ENCODE peak calls at places on chromosome X, in six cellular contexts. K is bronchial epithelial cell, J is choroid plexus epithelial cell, Y is foreskin fibroblast, M is brain microvascular endothelial cell, C is GM23338. E is an unnamed sample.

GRCh38 chrX:108177321-108177990 is 85.9 kb downstream of the ATG4A start:
- DNase-seq in K (no peak), C (peak; percentile 5), M (peak; percentile 16), Y (no peak), J (peak; percentile 33), E (peak; percentile 4)

GRCh38 chrX:71282514-71283408 is 674 bp upstream of the NONO start:
- DNase-seq in M (peak; percentile 56), C (peak; percentile 23), Y (no peak), K (peak; percentile 62), J (peak; percentile 56), E (peak; percentile 46)

GRCh38 chrX:111483876-111484275 is 27.6 kb upstream of the SERTM2 start:
- DNase-seq in C (no peak), J (no peak), K (no peak), Y (no peak), M (no peak), E (no peak)

GRCh38 chrX:135893294-135893817 is at the start of the genes CT45A10 and SAGE1:
- DNase-seq in J (no peak), C (peak; percentile 37), Y (no peak), K (no peak), M (no peak), E (no peak)

GRCh38 chrX:56795309-56795868 is 66.3 kb downstream of the NBDY start:
- DNase-seq in C (no peak), K (no peak), M (no peak), J (no peak), Y (no peak), E (no peak)

GRCh38 chrX:17075004-17075403 is 128.5 kb downstream of the REPS2 start:
- DNase-seq in K (peak; percentile 62), J (no peak), C (no peak), Y (no peak), M (no peak), E (peak; percentile 40)

GRCh38 chrX:154735695-154736393 is 15.0 kb downstream of the GAB3 start:
- DNase-seq in M (peak; percentile 89), J (peak; percentile 92), K (peak; percentile 80), Y (peak; percentile 83), C (no peak), E (peak; percentile 69)

GRCh38 chrX:131764224-131764623 is 220.3 kb downstream of the OR13H1 start:
- DNase-seq in J (no peak), K (no peak), C (no peak), Y (no peak), M (no peak), E (no peak)

GRCh38 chrX:142040906-142041305 is 137.2 kb downstream of the MAGEC1 start:
- DNase-seq in Y (no peak), J (no peak), M (no peak), C (peak; percentile 0), K (no peak), E (no peak)

GRCh38 chrX:25337841-25338240 is 322.1 kb upstream of the ARX start:
- DNase-seq in J (no peak), M (no peak), K (no peak), C (no peak), Y (no peak), E (no peak)

GRCh38 chrX:118325453-118325852 is 20.5 kb upstream of the WDR44 start:
- DNase-seq in C (peak; percentile 22), Y (no peak), K (peak; percentile 13), J (peak; percentile 29), M (no peak), E (peak; percentile 8)

GRCh38 chrX:22118161-22118830 is 86.2 kb downstream of the PHEX start:
- DNase-seq in K (peak; percentile 73), C (peak; percentile 17), M (no peak), J (no peak), Y (no peak), E (peak; percentile 64)

GRCh38 chrX:112889400-112889799 is 48.8 kb upstream of the AMOT start:
- DNase-seq in J (no peak), M (no peak), Y (no peak), C (no peak), K (no peak), E (no peak)

GRCh38 chrX:152992120-152992519 is 1.8 kb downstream of the PNMA5 start:
- DNase-seq in M (no peak), K (no peak), C (peak; percentile 28), J (peak; percentile 1), Y (no peak), E (no peak)

DNA sequence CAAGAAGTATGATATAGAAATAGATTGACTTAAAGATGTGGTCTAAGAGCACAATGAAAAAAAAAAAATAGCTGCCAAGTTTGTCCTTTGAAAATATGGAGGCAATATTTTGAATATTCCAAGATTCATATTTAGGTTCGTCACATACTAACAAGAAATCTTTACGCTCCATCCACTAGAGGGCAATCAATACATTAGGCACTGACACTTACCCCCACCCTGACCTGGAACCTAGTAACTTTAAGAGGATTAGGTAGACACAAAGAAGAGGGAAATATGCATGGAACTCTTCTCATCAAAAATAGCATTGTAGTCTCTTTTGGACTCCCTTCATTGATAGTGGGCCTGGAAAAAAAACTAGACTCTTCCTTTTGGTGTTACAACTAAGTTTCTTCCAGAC is 1108.1 kb downstream of the PCDH19 start:
- DNase-seq in Y (no peak), M (no peak), K (peak; percentile 17), J (peak; percentile 0), C (peak; percentile 49), E (peak; percentile 13)
- TF ChIP-seq CTCF in Y (no peak), M (no peak), K (peak; percentile 25), J (no peak), C (peak; percentile 64), E (peak; percentile 25)

DNA sequence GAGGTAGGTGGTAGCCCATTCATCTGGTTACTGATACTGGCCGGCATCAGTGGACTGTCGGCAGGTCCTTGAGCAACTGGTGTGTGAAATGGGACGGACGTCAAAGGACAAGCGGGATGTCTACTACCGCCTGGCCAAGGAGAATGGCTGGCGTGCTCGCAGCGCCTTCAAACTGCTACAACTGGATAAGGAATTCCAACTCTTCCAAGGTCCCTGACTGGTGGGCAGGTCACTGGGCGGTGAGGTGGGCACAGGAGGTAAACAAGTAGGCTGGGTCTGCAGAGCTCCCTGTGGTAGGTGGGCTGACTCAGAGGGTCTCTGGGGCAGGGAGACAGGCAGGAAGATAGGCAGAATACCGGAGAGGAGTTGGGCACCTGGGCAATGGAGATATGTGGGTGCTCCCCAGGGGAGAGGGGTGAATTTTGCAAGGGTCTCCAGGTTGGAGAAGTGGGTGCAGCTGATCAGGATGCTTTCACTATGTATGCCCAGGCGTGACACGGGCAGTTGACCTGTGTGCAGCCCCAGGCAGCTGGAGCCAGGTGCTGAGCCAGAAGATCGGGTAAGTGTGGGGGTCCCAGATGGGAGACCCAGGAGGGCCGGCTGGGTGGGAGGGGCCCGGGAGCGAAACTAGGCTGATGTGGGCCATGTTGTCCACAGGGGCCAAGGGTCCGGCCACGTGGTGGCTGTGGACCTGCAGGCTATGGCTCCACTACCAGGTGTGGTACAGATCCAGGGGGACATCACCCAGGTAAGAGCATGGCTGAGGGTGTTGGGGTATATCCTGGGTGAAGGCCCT is 2.2 kb downstream of the FTSJ1 start:
- DNase-seq in M (no peak), C (no peak), J (no peak), K (no peak), Y (no peak), E (no peak)
- H3K4me3 ChIP-seq in M (peak overlapping the region; percentile 86), C (no peak overlapping the region), J (no peak overlapping the region), K (no peak overlapping the region), Y (no peak overlapping the region), E (no peak overlapping the region)

DNA sequence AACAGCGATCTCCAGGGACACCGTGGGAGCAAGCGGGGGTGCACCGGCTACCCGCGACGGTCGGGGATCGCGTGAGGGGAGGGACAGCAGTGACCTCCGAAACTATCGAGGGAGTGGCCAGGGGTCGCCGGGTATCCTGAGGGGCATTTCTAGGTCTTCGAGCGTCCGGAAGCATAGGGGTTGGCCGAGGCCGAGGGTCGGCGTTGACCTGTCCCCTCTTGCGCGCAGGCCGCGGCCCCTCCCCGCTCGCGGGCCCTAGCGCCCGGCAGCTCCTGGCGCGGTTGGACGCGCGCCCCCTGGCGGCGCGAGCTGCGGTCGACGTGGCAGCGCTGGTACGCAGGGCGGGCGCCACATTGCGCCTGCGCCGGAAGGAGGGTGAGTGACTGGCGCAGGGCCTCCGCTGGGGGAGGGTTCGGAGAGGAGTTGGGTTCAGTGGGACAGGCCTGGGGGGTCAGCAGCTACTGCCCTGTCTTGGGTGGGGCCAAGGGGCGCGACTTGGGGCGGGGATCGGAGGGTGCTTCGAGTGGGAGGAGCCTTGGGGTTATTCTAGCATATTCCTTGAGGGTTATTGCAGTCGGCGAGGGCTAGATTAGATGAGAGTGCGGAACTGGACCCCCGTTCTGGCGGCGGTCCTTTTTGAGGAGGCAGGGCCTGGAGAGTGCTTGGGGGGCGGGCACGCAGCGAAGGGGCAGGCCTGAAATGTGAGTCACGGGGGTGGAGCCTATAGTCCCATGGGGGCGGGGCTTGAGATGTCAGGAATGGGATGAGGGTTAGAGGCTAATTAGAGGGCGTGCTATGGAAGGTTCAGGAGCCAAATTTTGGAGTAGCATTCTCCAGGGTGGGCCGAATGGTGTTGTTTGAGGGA is 1.2 kb downstream of the MAGIX start:
- DNase-seq in M (peak; percentile 64), Y (peak; percentile 74), K (peak; percentile 57), J (peak; percentile 85), C (peak; percentile 91), E (peak; percentile 78)
- TF ChIP-seq CTCF in M (peak; percentile 33), Y (peak; percentile 30), K (peak; percentile 57), J (peak; percentile 34), C (peak; percentile 44), E (no peak)

DNA sequence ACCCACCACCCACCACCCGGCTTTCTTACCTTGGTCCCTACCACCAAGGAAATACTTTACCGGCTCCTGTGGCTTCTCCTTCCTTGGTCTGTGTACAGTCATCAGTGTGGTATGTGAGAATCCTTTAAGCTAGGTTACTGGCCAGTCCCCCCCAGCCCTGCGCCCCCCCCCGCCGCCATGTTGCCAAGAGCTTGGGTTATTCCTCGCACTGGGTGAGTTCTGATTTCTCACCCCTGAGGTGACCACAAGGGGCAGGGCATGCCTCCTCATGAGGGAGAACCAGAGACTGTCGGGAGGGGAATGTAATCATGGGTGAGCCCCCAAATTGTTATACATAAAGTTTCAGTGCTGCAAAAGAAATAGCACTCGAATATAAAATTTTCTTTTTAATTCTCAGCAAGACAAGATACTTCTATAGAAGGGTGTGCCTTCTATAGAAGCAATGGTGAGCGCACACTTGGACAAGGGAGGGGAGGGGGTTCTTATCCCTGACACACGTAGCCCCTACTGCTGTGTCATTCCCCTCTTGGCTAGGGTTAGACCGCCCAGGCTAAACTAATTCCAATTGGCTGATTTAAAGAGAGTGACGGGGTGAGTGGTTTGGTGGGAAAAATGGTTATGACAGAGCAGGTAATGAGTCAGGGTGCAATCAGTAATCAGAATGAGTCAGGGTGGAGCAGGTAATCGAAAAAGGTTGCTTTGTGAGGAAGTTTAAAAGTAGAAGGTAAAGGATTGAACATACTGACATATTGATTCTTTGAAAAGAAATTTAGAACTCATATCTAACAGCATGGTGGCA is 133.2 kb downstream of the KDM6A start:
- DNase-seq in M (peak; percentile 20), J (peak; percentile 25), K (peak; percentile 59), Y (no peak), C (peak; percentile 29), E (peak; percentile 47)
- H3K4me3 ChIP-seq in M (no peak overlapping the region), J (no peak overlapping the region), K (no peak overlapping the region), Y (no peak overlapping the region), C (no peak overlapping the region), E (no peak overlapping the region)

DNA sequence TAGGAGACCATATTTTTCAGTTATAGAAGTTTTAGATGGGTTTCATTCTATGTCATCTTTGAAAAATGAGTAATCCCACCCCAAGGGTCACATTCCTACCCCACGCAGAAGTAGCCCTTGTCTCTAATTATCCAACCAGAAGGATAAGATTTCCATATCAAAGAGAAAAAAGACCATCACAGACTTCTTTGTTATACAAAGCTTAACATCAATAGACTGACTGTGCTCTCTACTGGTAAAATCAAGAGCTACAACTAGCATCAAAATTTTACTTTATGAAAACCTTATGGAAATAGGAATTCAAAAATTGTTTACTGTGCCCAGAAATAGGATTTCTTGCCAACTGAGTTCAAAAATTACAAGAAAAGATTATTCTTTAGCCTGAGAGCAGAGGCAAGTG is 24.9 kb downstream of the TNMD start:
- DNase-seq in K (no peak), Y (no peak), M (no peak), J (peak; percentile 13), C (peak; percentile 17), E (no peak)
- TF ChIP-seq CTCF in K (no peak), Y (no peak), M (no peak), J (peak; percentile 29), C (peak; percentile 27), E (no peak)

E was measured in epithelial cell of esophagus.